ENCODE peak calls at places on chromosomes 2 and 18, in six cellular contexts. E is IMR-90, G is testis, Y is cardiac fibroblast, D is uterus, M is GM13977. K is an unnamed sample.
A peak's percentile ranks its signal among the peaks of the same experiment; 100 is the strongest.

GRCh38 chr2:45390856-45391255 is 220.2 kb downstream of the SRBD1 start:
- DNase-seq in E (no peak), G (no peak), Y (no peak), D (no peak), M (no peak), K (no peak)

GRCh38 chr2:239163306-239164070 is 237.3 kb downstream of the HDAC4 start:
- DNase-seq in E (no peak), G (no peak), Y (no peak), D (no peak), M (no peak), K (no peak)

GRCh38 chr2:165505514-165505913 is 36.0 kb downstream of the CSRNP3 start:
- DNase-seq in E (no peak), G (no peak), Y (peak; percentile 3), D (no peak), M (no peak), K (no peak)

GRCh38 chr2:9944330-9944758 is 7.1 kb upstream of the GRHL1 start:
- DNase-seq in E (no peak), G (peak; percentile 64), Y (no peak), D (no peak), M (no peak), K (peak; percentile 11)

GRCh38 chr2:241179894-241180293 is 8.6 kb upstream of the ANO7 start:
- DNase-seq in E (peak; percentile 36), G (no peak), Y (peak; percentile 31), D (no peak), M (peak; percentile 71), K (no peak)

GRCh38 chr2:26670171-26670570 is 22.4 kb upstream of the KCNK3 start:
- DNase-seq in E (peak; percentile 56), G (no peak), Y (peak; percentile 55), D (no peak), M (no peak), K (peak; percentile 20)

GRCh38 chr2:115443550-115444185 is 1001.2 kb downstream of the DPP10 start:
- DNase-seq in E (no peak), G (no peak), Y (no peak), D (no peak), M (no peak), K (no peak)

GRCh38 chr2:217935245-217935879 is 67.4 kb downstream of the TNS1 start:
- DNase-seq in E (peak; percentile 75), G (no peak), Y (peak; percentile 84), D (peak; percentile 80), M (no peak), K (no peak)

GRCh38 chr2:44510246-44510645 is 148.5 kb downstream of the CAMKMT start:
- DNase-seq in E (peak; percentile 2), G (no peak), Y (no peak), D (no peak), M (no peak), K (no peak)

GRCh38 chr2:18387479-18388206 is 172.8 kb downstream of the RDH14 start:
- DNase-seq in E (peak; percentile 79), G (peak; percentile 94), Y (peak; percentile 88), D (peak; percentile 82), M (peak; percentile 55), K (peak; percentile 57)

GRCh38 chr2:183034806-183035205 is 3.5 kb downstream of the NCKAP1 start:
- DNase-seq in E (peak; percentile 63), G (no peak), Y (peak; percentile 27), D (no peak), M (no peak), K (peak; percentile 44)

GRCh38 chr2:176118606-176119370 is 2.2 kb downstream of the HOXD10 start:
- DNase-seq in E (no peak), G (peak; percentile 87), Y (no peak), D (peak; percentile 76), M (no peak), K (no peak)
- TF ChIP-seq CTCF in E (peak; percentile 19), G (peak; percentile 67), Y (peak; percentile 23), D (peak; percentile 66), M (peak; percentile 55), K (peak; percentile 48)

GRCh38 chr18:5530623-5531022 is 13.2 kb downstream of the EPB41L3 start:
- DNase-seq in E (no peak), G (no peak), Y (no peak), D (no peak), M (no peak), K (no peak)

GRCh38 chr18:5524660-5525059 is 19.1 kb downstream of the EPB41L3 start:
- DNase-seq in E (no peak), G (no peak), Y (no peak), D (no peak), M (no peak), K (no peak)

GRCh38 chr18:5527603-5528002 is 16.2 kb downstream of the EPB41L3 start:
- DNase-seq in E (peak; percentile 86), G (peak; percentile 41), Y (peak; percentile 81), D (no peak), M (no peak), K (peak; percentile 45)
- TF ChIP-seq CTCF in E (no peak), G (no peak), Y (no peak), D (no peak), M (no peak), K (no peak)

GRCh38 chr2:120740765-120741513 is 5.3 kb downstream of the GLI2 start:
- DNase-seq in E (peak; percentile 41), G (peak; percentile 58), Y (peak; percentile 48), D (no peak), M (no peak), K (no peak)
- TF ChIP-seq CTCF in E (peak; percentile 6), G (no peak), Y (peak; percentile 22), D (no peak), M (no peak), K (no peak)

GRCh38 chr2:62234755-62235655 is 39.1 kb downstream of the B3GNT2 start:
- DNase-seq in E (no peak), G (no peak), Y (no peak), D (no peak), M (no peak), K (no peak)
- TF ChIP-seq CTCF in E (no peak), G (no peak), Y (no peak), D (no peak), M (no peak), K (no peak)

GRCh38 chr2:192029089-192029488 is 165.6 kb downstream of the TMEFF2 start:
- DNase-seq in E (peak; percentile 58), G (peak; percentile 36), Y (peak; percentile 19), D (no peak), M (no peak), K (peak; percentile 36)
- TF ChIP-seq CTCF in E (peak; percentile 24), G (no peak), Y (peak; percentile 53), D (no peak), M (peak; percentile 28), K (peak; percentile 63)

K was measured in HFFc6.